ENCODE peak calls at places on chromosomes 13 and 19, in six cellular contexts. R, M, P, N, F and X are unnamed samples.

GRCh38 chr19:4391701-4392543 is 8.4 kb downstream of the SH3GL1 start:
- DNase-seq in R (peak), N (no peak), M (peak), F (peak), P (no peak), X (no peak)

GRCh38 chr13:32737679-32738078 is 151.4 kb downstream of the PDS5B start:
- DNase-seq in R (peak), M (no peak), P (no peak), F (no peak), N (no peak), X (no peak)

GRCh38 chr13:101624981-101625380 is 172.5 kb downstream of the ITGBL1 start:
- DNase-seq in R (no peak), F (no peak), M (no peak), P (no peak), N (no peak), X (no peak)

GRCh38 chr13:60230593-60230992 is 66.9 kb upstream of the DIAPH3 start:
- DNase-seq in P (no peak), N (no peak), F (no peak), M (no peak), R (peak), X (no peak)

GRCh38 chr13:40306817-40307216 is 359.6 kb downstream of the FOXO1 start:
- DNase-seq in P (no peak), M (no peak), R (no peak), F (no peak), N (no peak), X (no peak)

GRCh38 chr13:101529419-101529818 is 76.9 kb downstream of the ITGBL1 start:
- DNase-seq in R (peak), M (no peak), P (no peak), N (peak), F (no peak), X (no peak)

GRCh38 chr19:1214862-1215731 is 9.5 kb downstream of the STK11 start:
- DNase-seq in R (no peak), M (peak), N (no peak), P (no peak), F (no peak), X (no peak)

GRCh38 chr13:104422668-104423067 is 1356.5 kb upstream of the SLC10A2 start:
- DNase-seq in F (no peak), M (no peak), P (no peak), R (no peak), N (no peak), X (no peak)

GRCh38 chr13:20525601-20526544 is at the start of gene CRYL1:
- DNase-seq in F (peak), R (peak), M (peak), P (no peak), N (no peak), X (peak)

GRCh38 chr19:16435238-16435911 is 36.4 kb downstream of the EPS15L1 start:
- DNase-seq in N (peak), M (peak), P (peak), R (peak), F (no peak), X (no peak)

GRCh38 chr13:33676045-33676699 is 141.8 kb upstream of the RFC3 start:
- DNase-seq in F (peak), N (no peak), R (peak), P (no peak), M (peak), X (no peak)

GRCh38 chr13:50323440-50324070 is 308.3 kb downstream of the KCNRG start:
- DNase-seq in P (peak), F (no peak), N (peak), R (peak), M (no peak), X (no peak)

GRCh38 chr13:51707468-51707867 is 96.5 kb downstream of the DHRS12 start:
- DNase-seq in P (no peak), F (no peak), M (no peak), N (no peak), R (no peak), X (no peak)

GRCh38 chr19:44552324-44552723 is 22.8 kb upstream of the CEACAM20 start:
- DNase-seq in P (no peak), F (peak), M (no peak), R (peak), N (no peak), X (no peak)

GRCh38 chr13:43229506-43229905 is 206.1 kb downstream of the DNAJC15 start:
- DNase-seq in M (no peak), R (peak), F (no peak), P (no peak), N (peak), X (no peak)

DNA sequence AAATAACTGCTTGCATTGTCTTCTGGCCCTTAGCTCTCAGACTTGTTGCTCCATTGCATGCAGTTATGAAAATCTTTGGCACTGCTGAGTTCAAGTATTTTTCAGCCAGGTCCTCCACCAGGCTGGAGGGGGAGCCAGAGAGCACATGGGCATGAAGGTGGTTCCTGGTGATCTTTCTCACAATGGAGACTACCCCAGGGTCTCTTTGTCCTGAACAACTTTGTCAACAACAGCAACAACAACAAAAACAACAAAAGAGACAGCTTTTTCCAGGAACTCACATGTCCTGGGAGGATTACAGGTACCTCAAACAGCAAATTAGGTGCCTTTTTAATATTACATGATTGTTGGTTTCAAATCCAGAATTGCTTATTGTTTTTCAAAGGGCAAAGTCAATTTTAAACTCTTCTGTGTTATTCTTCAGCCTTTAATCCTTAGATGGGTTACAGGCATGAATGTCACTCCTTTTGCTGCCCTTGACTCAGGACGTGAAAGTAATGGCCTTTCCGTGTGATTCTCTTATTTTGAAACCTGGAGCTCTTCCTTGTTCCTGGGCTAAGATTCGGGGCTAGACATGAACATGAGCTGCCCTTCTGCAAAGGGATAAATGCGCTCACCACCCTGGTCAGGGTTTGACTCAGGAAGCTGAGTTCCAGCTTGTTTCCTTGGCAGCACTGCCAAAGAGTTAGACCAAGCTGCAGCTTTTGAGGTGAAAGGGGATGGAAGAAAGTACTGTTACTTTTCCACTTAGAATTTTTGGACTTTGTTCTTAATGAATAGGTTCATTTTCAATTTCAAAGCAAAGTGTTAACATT is 1.8 kb downstream of the RGCC start:
- DNase-seq in P (no peak), M (peak), N (no peak), R (peak), F (peak), X (no peak)
- H3K4me3 ChIP-seq in P (peak), M (peak), N (peak), R (peak), F (no peak), X (peak)

DNA sequence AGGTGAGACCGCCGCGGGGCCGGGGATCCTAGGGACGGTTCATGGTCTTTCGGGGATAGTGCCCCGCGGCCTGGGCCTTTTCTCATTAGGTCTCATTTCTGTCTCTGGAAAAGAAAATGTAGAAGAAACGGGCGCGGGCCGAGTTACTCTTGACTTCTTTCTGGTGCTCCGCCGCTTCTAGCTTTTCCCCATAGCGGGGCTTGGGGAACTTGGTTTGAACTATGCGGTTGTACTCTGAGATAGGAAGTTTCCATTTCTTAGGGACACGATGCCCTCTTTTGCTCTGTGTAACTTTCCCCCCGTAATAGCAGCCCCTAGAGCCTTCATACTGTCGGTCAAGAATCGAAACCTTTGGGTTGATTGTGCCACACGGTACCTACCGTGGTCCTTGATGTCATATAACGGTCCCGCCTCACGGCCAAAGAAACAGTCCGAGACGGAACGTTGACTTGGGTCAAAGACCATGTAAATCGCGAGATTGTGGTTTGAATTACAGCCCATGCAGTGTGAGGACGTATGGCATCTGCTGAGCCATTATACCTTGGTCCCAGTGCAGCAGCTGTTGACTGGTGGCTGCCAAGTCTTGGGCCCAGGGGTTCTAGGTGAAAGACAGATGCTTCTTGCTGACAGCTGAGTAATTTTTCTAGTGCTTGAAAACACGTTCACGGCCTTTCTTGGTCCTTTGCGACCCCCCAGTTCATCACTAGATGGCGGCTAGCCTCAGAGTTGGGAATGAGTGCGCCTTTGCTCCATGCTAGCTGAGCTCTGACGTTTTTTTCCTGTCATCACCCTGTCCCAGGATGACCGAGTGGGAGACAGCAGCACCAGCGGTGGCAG is 487 bp downstream of the RPS5 start:
- DNase-seq in R (no peak), M (no peak), F (no peak), P (no peak), N (no peak), X (no peak)
- TF ChIP-seq CTCF in R (no peak), M (no peak), F (peak), P (no peak), N (no peak), X (no peak)

DNA sequence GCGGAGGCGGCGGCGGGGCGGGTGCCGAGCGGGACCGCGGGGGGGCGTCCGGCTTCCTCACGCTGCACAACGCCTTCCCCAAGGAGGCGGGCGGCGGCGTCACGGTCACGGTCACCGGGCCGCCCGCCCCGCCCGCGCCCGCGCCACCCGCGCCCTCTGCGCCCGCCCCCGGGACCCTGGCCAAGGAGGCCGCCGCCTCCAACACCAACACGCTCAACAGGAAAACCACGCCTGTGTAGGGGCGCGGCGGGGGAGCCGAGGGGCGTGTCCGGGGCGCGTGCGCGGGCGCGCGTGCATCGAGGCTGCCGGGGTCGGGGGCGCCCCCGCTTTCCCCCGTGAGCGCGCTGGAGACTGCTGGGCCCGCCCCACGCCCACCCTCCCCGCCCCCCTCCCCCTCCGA is 8.8 kb upstream of the CACNG6 start:
- DNase-seq in M (peak), P (no peak), F (no peak), N (no peak), R (no peak), X (no peak)
- H3K4me3 ChIP-seq in M (peak), P (no peak), F (no peak), N (peak), R (no peak), X (no peak)

DNA sequence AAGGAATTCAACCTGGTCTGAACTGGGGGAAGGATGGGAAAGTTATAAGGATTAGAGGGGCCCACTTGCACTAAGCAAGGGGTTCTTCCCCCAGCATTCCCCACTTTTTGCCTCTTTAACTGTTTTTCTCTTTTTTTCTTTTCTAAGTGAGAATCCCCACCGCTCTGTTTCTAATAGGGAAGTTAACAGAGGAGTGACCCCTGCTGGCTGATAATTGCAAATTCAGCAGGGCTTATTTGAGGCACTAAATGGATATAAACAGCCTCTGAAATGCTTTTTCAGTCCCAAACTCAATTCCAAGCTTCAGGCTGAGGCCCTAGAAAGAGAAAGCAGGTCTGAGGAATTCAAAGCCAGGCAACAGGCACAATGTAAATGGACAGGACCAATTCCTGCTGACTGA is 38.2 kb upstream of the CEACAM21 start:
- DNase-seq in R (peak), N (no peak), P (no peak), M (no peak), F (peak), X (no peak)
- TF ChIP-seq CTCF in R (peak), N (peak), P (peak), M (peak), F (peak), X (no peak)

DNA sequence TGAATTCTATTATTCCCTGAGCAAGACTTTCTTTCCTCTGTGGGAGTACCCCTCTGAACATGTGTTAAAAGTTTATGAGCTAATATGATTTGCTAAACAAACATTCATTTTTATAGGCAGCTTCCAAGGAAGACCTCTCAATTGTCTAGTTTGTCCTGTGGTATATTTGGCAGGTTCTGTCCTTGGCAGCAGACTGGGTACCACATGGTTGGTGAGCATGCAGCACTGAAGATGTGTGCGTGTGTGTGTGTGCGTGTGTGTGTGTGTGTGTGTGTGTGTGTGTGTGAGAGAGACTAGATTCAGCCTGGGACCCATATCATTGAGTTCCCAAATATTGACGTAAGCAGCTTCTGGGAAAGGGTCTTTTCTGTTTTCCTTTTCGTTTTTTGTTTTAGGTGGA is 24.0 kb downstream of the FGF9 start:
- DNase-seq in M (peak), N (no peak), F (no peak), P (no peak), R (no peak), X (no peak)
- H3K4me3 ChIP-seq in M (no peak), N (no peak), F (no peak), P (no peak), R (no peak), X (no peak)

DNA sequence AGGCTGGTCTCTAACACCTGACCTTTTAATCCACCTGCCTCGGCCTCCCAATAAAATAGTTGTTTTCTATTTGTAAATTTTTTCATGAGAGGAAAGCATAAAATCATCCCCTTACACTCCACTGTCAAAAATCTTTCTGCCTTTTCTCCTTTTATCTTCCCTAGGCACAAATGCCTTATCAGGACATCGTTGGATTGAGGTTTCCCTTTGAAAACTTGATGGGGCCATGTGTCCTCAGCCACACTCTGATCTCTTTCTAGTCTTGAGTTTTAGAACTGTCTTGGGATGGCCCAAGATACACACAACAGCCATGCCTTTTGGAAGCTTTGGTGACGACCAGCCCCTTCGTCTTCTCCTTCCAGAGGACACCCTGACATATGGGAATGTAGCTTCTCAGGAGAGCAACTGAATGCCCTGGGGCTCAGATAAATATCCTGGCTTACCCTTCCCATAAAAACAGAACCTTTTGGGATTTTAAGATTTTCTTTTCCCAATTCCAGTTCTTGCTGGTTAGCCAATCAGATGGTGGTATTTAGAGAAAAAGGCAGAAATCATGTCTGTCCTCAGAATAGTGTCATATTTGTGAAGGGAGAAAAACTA is 112.4 kb downstream of the ZNF429 start:
- DNase-seq in R (no peak), P (no peak), F (no peak), N (no peak), M (no peak), X (no peak)
- TF ChIP-seq CTCF in R (no peak), P (no peak), F (no peak), N (no peak), M (no peak), X (no peak)

DNA sequence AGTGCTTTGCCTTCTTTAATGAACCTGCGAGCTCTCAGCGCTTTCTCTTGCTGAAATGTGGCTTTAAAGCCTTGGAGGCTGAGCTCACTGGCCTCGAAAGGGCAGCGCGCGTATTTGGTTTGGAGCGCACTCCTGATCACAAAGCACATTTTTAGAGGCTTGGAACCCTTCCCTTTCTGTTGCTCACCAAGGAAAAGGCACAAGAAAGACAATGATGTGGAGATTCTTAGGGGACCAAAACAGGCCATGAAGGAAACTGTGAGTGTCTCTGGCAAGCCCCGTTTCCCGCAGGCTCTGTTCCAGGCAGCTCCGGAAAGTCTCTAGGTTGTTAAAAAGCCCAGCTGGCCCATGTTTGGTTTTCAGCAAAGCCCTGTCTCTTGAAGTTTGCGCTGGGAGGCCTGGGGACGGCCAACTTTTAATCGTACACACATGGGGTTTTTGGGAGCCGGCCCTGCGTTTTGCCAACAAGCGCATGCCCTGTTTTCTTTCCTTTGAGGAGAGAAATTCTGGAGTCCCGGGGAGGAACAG is 9.4 kb upstream of the SPC24 start:
- DNase-seq in F (no peak), N (no peak), P (peak), M (peak), R (peak), X (no peak)
- H3K4me3 ChIP-seq in F (no peak), N (no peak), P (no peak), M (peak), R (peak), X (peak)

DNA sequence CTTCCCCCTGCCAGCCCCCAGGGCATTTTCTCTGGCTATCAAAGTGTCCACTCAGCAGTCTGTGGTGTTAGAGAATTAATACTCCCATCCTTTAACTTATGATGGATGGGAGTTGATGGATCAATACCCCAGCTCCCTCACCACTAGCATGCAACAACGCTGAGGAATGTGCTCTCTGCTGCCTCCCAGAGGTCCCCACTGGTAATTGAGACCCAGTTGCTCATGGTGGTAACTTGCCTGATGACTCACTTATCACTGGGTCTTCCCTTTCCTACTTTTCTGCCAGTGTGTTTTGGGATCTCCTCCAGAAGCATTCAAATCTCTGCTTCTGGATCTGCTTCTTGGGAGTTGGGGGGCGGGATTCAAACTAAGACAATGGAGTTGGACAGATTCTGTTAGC is 20.3 kb upstream of the CACNA1A start:
- DNase-seq in N (no peak), R (peak), F (no peak), M (no peak), P (peak), X (no peak)
- TF ChIP-seq CTCF in N (peak), R (peak), F (peak), M (no peak), P (peak), X (no peak)